ENCODE peak calls at places on chromosomes 4 and X, in five cellular contexts. J is tibial artery; T is heart right ventricle; W is CD8-positive, alpha-beta memory T cell; X is aorta. L is an unnamed sample.
A peak's percentile ranks its signal among the peaks of the same experiment; 100 is the strongest.

GRCh38 chr4:189202869-189203271 is 737.8 kb upstream of the FRG1 start:
- DNase-seq in J (no peak), T (no peak), W (no peak), X (no peak), L (peak; percentile 20)

GRCh38 chr4:173318648-173319211 is 15.4 kb downstream of the HMGB2 start:
- DNase-seq in J (no peak), T (no peak), W (peak; percentile 19), X (no peak), L (peak; percentile 42)

GRCh38 chr4:108049406-108049805 is 59.7 kb downstream of the HADH start:
- DNase-seq in J (no peak), T (no peak), W (peak; percentile 66), X (no peak), L (no peak)

GRCh38 chrX:53716328-53717088 is 30.0 kb upstream of the HUWE1 start:
- DNase-seq in J (no peak), T (no peak), W (peak; percentile 57), X (no peak), L (no peak)

GRCh38 chrX:39766085-39766726 is 331.6 kb downstream of the BCOR start:
- DNase-seq in J (no peak), T (no peak), W (peak; percentile 31), X (no peak), L (no peak)

GRCh38 chr4:94595880-94596483 is 144.2 kb downstream of the PDLIM5 start:
- DNase-seq in J (no peak), T (no peak), W (peak; percentile 9), X (no peak), L (peak; percentile 52)

GRCh38 chr4:54102747-54103146 is 2.8 kb downstream of the GSX2 start:
- DNase-seq in J (no peak), T (no peak), W (no peak), X (no peak), L (no peak)

GRCh38 chr4:33134366-33134765 is 2414.2 kb downstream of the PCDH7 start:
- DNase-seq in J (no peak), T (no peak), W (no peak), X (no peak), L (no peak)

GRCh38 chr4:84091266-84091665 is 407.8 kb downstream of the NKX6-1 start:
- DNase-seq in J (no peak), T (no peak), W (no peak), X (no peak), L (no peak)

DNA sequence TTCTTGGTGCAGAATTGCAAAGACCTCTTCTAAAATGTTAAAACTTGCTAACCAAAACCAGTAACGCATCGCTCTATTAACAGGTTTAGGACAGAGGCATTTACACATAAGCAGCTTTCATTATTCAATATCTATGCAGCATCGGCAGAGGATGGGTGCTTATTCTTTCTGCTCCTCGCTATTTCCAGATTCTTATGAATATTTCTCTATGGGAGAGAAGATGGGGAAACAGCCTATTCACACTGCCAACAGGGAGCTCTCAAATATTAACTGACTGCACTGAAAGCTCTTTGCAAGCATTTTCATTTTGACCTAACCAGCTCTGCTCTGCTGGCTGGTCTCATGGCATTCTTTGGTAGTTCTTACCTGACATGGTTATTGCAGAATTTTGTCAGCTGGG is 30.3 kb downstream of the ATP8A1 start:
- DNase-seq in J (no peak), T (no peak), W (no peak), X (no peak), L (no peak)
- H3K4me1 ChIP-seq in J (peaks cover 10% of the 10 kb centered on the region), T (peaks cover 12% of the 10 kb centered on the region), W (peaks cover 54% of the 10 kb centered on the region), X (no peaks in the 10 kb centered on the region), L (no peaks in the 10 kb centered on the region)

GRCh38 chr4:373062-373839 is 35.6 kb downstream of the ZNF141 start:
- DNase-seq in J (no peak), T (no peak), W (no peak), X (no peak), L (no peak)

DNA sequence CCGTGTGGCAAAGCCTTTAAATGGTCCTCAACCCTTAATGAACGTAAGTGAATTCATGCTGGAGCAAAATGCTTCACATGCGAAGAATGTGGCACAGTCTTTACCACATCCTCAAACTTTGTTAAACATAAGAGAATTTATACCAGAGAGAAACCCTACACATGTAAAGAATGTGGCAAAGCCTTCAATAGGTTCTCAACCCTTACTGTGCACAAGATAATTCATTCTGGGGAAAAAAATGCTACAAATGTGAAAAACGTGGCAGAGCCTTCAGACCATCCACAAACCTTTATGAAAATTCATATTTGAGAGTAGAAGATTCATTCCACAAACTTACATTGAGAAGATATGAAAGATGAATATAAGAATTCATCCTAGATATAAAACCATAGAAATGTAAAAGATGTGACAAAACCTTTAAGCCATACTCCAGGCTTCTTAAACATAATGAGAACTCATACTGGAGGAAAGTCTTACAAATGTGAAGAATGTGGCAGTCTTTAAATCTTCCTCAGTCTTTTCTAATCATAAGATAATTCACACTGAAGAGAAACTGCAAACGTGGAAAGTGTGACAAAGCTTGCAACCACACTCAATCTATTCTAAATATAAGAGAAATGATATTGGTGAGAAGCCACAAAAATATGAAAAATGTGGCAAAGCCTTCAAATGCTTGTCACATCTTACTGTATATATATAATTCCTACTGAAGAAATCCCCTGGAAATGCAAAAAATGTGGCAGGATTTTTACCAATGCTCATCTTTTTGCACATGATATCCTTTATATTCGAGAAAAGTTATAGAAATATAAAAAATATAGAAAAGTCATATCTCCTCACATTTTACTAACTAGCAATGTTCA is 36.9 kb downstream of the ZNF141 start:
- DNase-seq in J (no peak), T (no peak), W (no peak), X (no peak), L (no peak)
- H3K9me3 ChIP-seq in J (peaks cover 37% of the 10 kb centered on the region), T (peaks cover 100% of the 10 kb centered on the region), W (peaks cover 52% of the 10 kb centered on the region), X (peaks cover 21% of the 10 kb centered on the region), L (peaks cover 4% of the 10 kb centered on the region)

DNA sequence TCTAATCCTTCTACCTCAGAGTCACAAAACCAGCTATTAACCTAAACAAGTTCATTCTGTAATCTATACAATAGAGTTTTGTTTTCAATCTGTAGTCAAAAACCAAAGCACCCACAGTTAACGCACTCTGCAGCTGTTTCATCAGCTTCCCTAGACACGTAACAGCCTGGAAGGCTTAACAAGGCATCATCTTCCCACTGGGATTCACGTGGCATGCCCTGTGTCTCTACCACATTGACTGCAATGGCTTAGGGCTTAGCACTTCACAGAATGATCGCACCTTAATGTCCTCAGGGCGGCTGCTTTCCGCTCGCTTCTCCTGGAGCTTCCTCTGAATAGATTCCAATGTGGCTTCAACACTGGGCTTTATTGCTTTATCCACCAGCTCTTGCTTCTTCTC is 49.7 kb upstream of the NAP1L5 start:
- DNase-seq in J (no peak), T (no peak), W (no peak), X (no peak), L (no peak)
- H3K27ac ChIP-seq in J (no peak overlapping the region), T (no peak overlapping the region), W (no peak overlapping the region), X (no peak overlapping the region), L (no peak overlapping the region)

DNA sequence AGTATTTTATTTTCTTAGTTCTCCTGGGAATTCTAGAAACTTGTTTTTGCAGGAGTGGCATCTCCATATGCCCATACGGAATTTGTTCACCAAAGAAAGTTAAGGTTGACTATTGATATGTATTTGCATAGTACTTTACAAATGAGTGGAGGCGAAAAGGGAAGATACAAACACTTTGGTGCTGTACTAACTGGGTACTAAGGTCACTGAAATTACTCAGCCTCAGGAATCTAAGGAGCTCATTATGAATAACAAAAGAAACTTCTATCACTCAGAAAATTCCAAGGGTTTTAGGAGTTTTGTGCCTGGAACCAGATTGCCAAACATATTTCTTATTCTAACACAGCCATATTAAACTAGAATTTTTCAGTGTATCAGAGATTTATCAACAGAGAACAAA is 27.4 kb upstream of the TMPRSS11B start:
- DNase-seq in J (no peak), T (no peak), W (no peak), X (no peak), L (no peak)
- H3K4me1 ChIP-seq in J (no peaks in the 10 kb centered on the region), T (no peaks in the 10 kb centered on the region), W (no peaks in the 10 kb centered on the region), X (no peaks in the 10 kb centered on the region), L (peaks cover 15% of the 10 kb centered on the region)

GRCh38 chrX:2412131-2412530 is 88.6 kb downstream of the DHRSX start:
- DNase-seq in J (no peak), T (no peak), W (no peak), X (no peak), L (no peak)
- H3K9me3 ChIP-seq in J (no peaks in the 10 kb centered on the region), T (peaks cover 2% of the 10 kb centered on the region), W (peaks cover 5% of the 10 kb centered on the region), X (peaks cover under 1% of the 10 kb centered on the region), L (peaks cover 7% of the 10 kb centered on the region)

DNA sequence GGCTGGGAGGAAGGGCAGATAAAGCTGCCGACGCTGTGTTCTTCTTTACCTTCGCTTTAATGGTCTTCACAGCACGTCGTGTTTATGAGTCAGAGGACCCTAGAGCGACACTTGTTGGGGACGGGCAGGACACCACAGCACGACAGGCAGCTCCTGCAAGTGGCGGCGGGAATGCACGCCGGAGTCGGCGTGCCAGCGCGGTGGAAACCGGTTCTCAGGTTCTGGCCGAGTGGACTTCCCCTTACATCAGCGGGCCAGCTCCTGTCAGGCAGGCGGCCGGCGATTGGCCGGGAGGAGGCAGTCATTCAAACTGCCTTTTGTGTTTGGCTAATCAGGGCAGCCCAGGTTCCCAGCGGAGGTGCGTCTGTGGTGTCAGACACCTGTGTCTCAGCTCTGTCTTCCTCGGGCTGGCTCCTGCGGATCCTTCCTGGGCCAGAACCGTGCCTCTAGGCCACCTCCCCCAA is 150.9 kb downstream of the SHROOM3 start:
- DNase-seq in J (peak; percentile 94), T (peak; percentile 74), W (peak; percentile 1), X (peak; percentile 91), L (no peak)
- H3K27ac ChIP-seq in J (peak overlapping the region; percentile 88), T (peak overlapping the region; percentile 62), W (no peak overlapping the region), X (peak overlapping the region; percentile 95), L (no peak overlapping the region)

GRCh38 chr4:71446479-71447081 is 107.8 kb downstream of the SLC4A4 start:
- DNase-seq in J (no peak), T (no peak), W (no peak), X (no peak), L (no peak)

GRCh38 chr4:71445819-71446218 is 107.0 kb downstream of the SLC4A4 start:
- DNase-seq in J (no peak), T (no peak), W (no peak), X (no peak), L (no peak)

GRCh38 chr4:71441186-71442169 is 102.7 kb downstream of the SLC4A4 start:
- DNase-seq in J (no peak), T (no peak), W (no peak), X (no peak), L (no peak)

GRCh38 chr4:71440612-71441011 is 101.8 kb downstream of the SLC4A4 start:
- DNase-seq in J (no peak), T (no peak), W (no peak), X (no peak), L (no peak)
- H3K4me1 ChIP-seq in J (no peaks in the 10 kb centered on the region), T (no peaks in the 10 kb centered on the region), W (no peaks in the 10 kb centered on the region), X (no peaks in the 10 kb centered on the region), L (no peaks in the 10 kb centered on the region)

GRCh38 chr4:128247906-128248305 is 39.7 kb downstream of the PGRMC2 start:
- DNase-seq in J (no peak), T (no peak), W (no peak), X (no peak), L (no peak)
- H3K9me3 ChIP-seq in J (no peaks in the 10 kb centered on the region), T (peaks cover 16% of the 10 kb centered on the region), W (no peaks in the 10 kb centered on the region), X (no peaks in the 10 kb centered on the region), L (no peaks in the 10 kb centered on the region)

DNA sequence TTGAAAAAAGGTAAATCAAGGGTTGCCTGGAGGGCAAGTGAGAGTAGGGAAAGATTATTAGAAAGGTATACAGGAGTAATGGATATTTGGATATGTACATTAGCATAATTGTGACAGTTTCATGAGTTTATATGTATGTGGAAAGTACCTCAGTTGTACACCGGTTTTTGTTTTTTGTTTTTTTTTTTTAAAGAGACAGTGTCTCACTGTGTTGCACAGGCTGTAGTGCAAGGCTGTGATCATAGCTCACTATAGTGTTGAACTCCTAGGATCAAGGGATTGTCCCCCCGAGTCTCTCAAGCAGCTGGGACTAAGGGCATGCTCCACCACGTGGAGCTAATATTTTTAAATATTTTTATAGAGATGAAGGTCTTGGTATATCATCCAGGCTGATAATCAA is 15.3 kb upstream of the HPGD start:
- DNase-seq in J (no peak), T (no peak), W (no peak), X (no peak), L (no peak)
- H3K27ac ChIP-seq in J (no peak overlapping the region), T (no peak overlapping the region), W (no peak overlapping the region), X (no peak overlapping the region), L (no peak overlapping the region)